ENCODE peak calls at places on chromosomes 16 and 17, in seven cellular contexts. E is mammary epithelial cell, V is iPS DF 6.9, T is tibial nerve, C is uterus, F is endothelial cell of umbilical vein, J is heart right ventricle. A is an unnamed sample.

GRCh38 chr17:58324409-58325288 is 3.9 kb downstream of the TSPOAP1 start:
- DNase-seq in E (no peak), V (no peak), T (no peak), C (no peak), F (no peak), J (peak; percentile 44), A (peak; percentile 67)

GRCh38 chr17:28247671-28248556 is 71.1 kb upstream of the TMEM97 start:
- DNase-seq in E (no peak), V (no peak), T (no peak), C (no peak), F (no peak), J (no peak), A (no peak)

GRCh38 chr16:74732951-74733350 is 32.3 kb upstream of the MLKL start:
- DNase-seq in E (no peak), V (no peak), T (no peak), C (no peak), F (no peak), J (no peak), A (no peak)

GRCh38 chr17:52495646-52496045 is 337.1 kb upstream of the CA10 start:
- DNase-seq in E (no peak), V (no peak), T (no peak), C (no peak), F (no peak), J (no peak), A (peak; percentile 61)

GRCh38 chr16:85017603-85018002 is 6.3 kb upstream of the ZDHHC7 start:
- DNase-seq in E (no peak), V (no peak), T (no peak), C (no peak), F (no peak), J (no peak), A (no peak)

GRCh38 chr17:50272711-50273653 is 1.3 kb upstream of the TMEM92 start:
- DNase-seq in E (no peak), V (no peak), T (peak; percentile 55), C (peak; percentile 65), F (peak; percentile 31), J (peak; percentile 66), A (peak; percentile 74)

GRCh38 chr17:22373911-22374310 is 681.6 kb downstream of the KCNJ18 start:
- DNase-seq in E (no peak), V (no peak), T (no peak), C (no peak), F (no peak), J (no peak), A (no peak)

GRCh38 chr17:80113033-80113484 is 11.7 kb downstream of the GAA start:
- DNase-seq in E (no peak), V (no peak), T (no peak), C (no peak), F (no peak), J (no peak), A (no peak)

GRCh38 chr17:58136669-58137279 is 11.4 kb upstream of the OR4D1 start:
- DNase-seq in E (no peak), V (peak; percentile 13), T (no peak), C (no peak), F (no peak), J (no peak), A (no peak)

GRCh38 chr17:77510133-77510796 is 369.5 kb downstream of the SEC14L1 start:
- DNase-seq in E (no peak), V (no peak), T (no peak), C (no peak), F (no peak), J (no peak), A (no peak)

GRCh38 chr16:85969159-85969558 is 70.2 kb downstream of the IRF8 start:
- DNase-seq in E (peak; percentile 18), V (no peak), T (no peak), C (no peak), F (no peak), J (no peak), A (no peak)

GRCh38 chr16:66979011-66979717 is 9.2 kb upstream of the CES4A start:
- DNase-seq in E (no peak), V (no peak), T (no peak), C (peak; percentile 47), F (no peak), J (no peak), A (peak; percentile 85)

GRCh38 chr17:16915752-16916556 is 56.0 kb downstream of the TNFRSF13B start:
- DNase-seq in E (peak; percentile 59), V (peak; percentile 25), T (peak; percentile 38), C (no peak), F (peak; percentile 17), J (peak; percentile 53), A (peak; percentile 71)

GRCh38 chr17:2051388-2052237 is 3.3 kb upstream of the HIC1 start:
- DNase-seq in E (peak; percentile 16), V (no peak), T (no peak), C (no peak), F (no peak), J (no peak), A (no peak)

GRCh38 chr17:61130320-61130719 is 269.3 kb upstream of the TBX2 start:
- DNase-seq in E (no peak), V (no peak), T (no peak), C (no peak), F (no peak), J (no peak), A (no peak)

GRCh38 chr16:88726408-88726749 is 20.1 kb downstream of the CTU2 start:
- DNase-seq in E (no peak), V (no peak), T (no peak), C (no peak), F (no peak), J (no peak), A (no peak)

GRCh38 chr17:45841883-45842525 is 2.7 kb upstream of the SPPL2C start:
- DNase-seq in E (peak; percentile 14), V (no peak), T (no peak), C (no peak), F (no peak), J (no peak), A (no peak)

GRCh38 chr17:74972107-74972972 is at the start of gene HID1:
- DNase-seq in E (no peak), V (no peak), T (no peak), C (no peak), F (peak; percentile 39), J (peak; percentile 74), A (peak; percentile 65)

GRCh38 chr16:57637020-57637419 is 8.6 kb downstream of the ADGRG1 start:
- DNase-seq in E (no peak), V (no peak), T (peak; percentile 17), C (no peak), F (no peak), J (no peak), A (no peak)

GRCh38 chr17:44915727-44916058 is 393 bp upstream of the GFAP start:
- DNase-seq in E (no peak), V (no peak), T (no peak), C (no peak), F (no peak), J (no peak), A (peak; percentile 24)

GRCh38 chr17:9845306-9845705 is 19.6 kb downstream of the GLP2R start:
- DNase-seq in E (no peak), V (no peak), T (no peak), C (no peak), F (no peak), J (no peak), A (no peak)

GRCh38 chr17:57569860-57570259 is 175.2 kb downstream of the CCDC182 start:
- DNase-seq in E (no peak), V (no peak), T (no peak), C (no peak), F (no peak), J (no peak), A (no peak)

GRCh38 chr16:2954228-2954627 is 9.8 kb upstream of the KREMEN2 start:
- DNase-seq in E (no peak), V (no peak), T (no peak), C (no peak), F (no peak), J (no peak), A (no peak)
- H3K4me3 ChIP-seq in E (no peak overlapping the region), V (no peak overlapping the region), T (no peak overlapping the region), C (no peak overlapping the region), F (no peak overlapping the region), J (no peak overlapping the region), A (no peak overlapping the region)

DNA sequence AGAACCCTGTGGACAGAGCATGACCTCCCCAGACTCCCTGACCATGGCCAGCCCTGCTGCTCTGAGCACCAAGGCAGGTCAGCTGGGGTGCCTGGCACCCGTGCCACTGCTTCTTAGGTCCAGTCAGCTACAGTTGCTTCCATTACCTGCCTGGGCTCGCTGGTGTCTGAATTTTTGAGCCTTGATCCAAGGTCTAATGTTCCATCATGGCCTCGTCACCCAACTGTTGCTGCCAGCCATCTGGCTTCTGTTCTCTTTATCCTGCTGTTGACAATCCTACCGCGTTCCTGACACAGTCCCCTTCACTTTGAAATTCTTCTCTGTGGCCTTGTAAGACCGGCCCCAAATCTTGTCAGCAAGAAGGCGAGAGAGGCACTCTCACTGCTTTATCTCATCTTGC is 16.7 kb downstream of the GLYR1 start:
- DNase-seq in E (no peak), V (no peak), T (no peak), C (no peak), F (no peak), J (no peak), A (no peak)
- H3K36me3 ChIP-seq in E (peaks cover 44% of the 10 kb centered on the region), V (peaks cover 25% of the 10 kb centered on the region), T (no peaks in the 10 kb centered on the region), C (no peaks in the 10 kb centered on the region), F (peaks cover 16% of the 10 kb centered on the region), J (peaks cover 95% of the 10 kb centered on the region), A (peaks cover 17% of the 10 kb centered on the region)

GRCh38 chr17:5364696-5365095 is 54.8 kb downstream of the NUP88 start:
- DNase-seq in E (no peak), V (no peak), T (no peak), C (no peak), F (no peak), J (no peak), A (no peak)
- H3K27ac ChIP-seq in E (no peak overlapping the region), V (no peak overlapping the region), T (no peak overlapping the region), C (no peak overlapping the region), F (no peak overlapping the region), J (no peak overlapping the region), A (no peak overlapping the region)

GRCh38 chr16:51881731-51882130 is 665.2 kb downstream of the TOX3 start:
- DNase-seq in E (no peak), V (no peak), T (no peak), C (no peak), F (no peak), J (no peak), A (no peak)

GRCh38 chr16:51876934-51877333 is 670.0 kb downstream of the TOX3 start:
- DNase-seq in E (no peak), V (no peak), T (no peak), C (no peak), F (no peak), J (no peak), A (no peak)

GRCh38 chr16:51875834-51876725 is 670.9 kb downstream of the TOX3 start:
- DNase-seq in E (no peak), V (no peak), T (no peak), C (no peak), F (no peak), J (no peak), A (no peak)

GRCh38 chr16:51880776-51881175 is 666.2 kb downstream of the TOX3 start:
- DNase-seq in E (peak; percentile 72), V (no peak), T (no peak), C (no peak), F (no peak), J (no peak), A (no peak)

DNA sequence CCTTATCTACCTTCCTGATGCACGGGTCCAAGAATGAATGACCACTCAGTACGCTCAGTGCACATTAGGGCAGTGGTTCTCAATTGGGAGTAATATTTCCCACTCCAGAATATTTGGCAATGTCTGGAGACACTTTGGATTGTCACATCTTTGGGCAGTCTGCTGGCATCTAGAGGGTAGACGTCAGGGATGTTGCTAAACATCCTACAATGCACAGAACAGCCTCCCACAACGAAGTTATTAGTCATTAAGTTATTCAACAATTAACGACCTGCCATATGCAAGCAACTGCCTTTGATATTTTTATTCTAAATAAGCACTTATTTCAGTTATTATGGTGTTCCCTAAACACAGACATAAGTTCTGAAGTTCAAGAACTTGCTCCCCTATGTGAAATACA is 669.3 kb downstream of the TOX3 start:
- DNase-seq in E (no peak), V (no peak), T (no peak), C (no peak), F (no peak), J (no peak), A (no peak)
- H3K4me3 ChIP-seq in E (no peak overlapping the region), V (no peak overlapping the region), T (no peak overlapping the region), C (no peak overlapping the region), F (no peak overlapping the region), J (no peak overlapping the region), A (no peak overlapping the region)